ENCODE peak calls at places on chromosome 9, in eight cellular contexts. E is RWPE1; V is NCI-H1092 treated with DMSO at 0.1 percent for 48 hours; S is neuronal stem cell; I is stimulated activated CD4-positive, alpha-beta T cell treated with anti-CD3 and anti-CD28 coated beads, Interleukin-1b, Interleukin-23, amount 100 ng/mL, for 1 hour; G is activated effector memory CD4-positive, alpha-beta T cell treated with Interleukin-2 at 50 U/mL for 16 hours; J is nephron progenitor cell; A is T-helper 9 cell. M is an unnamed sample.

GRCh38 chr9:68509689-68510088 is 31.0 kb downstream of the TMEM252 start:
- DNase-seq in A (no peak), E (no peak), I (no peak), V (no peak), S (no peak), J (no peak), G (no peak), M (no peak)

GRCh38 chr9:34744295-34745221 is 34.6 kb upstream of the CCL21 start:
- DNase-seq in S (no peak), G (no peak), A (no peak), E (peak), V (no peak), J (no peak), I (no peak), M (peak)

GRCh38 chr9:68844623-68845612 is 139.9 kb downstream of the PIP5K1B start:
- DNase-seq in V (peak), S (no peak), G (no peak), E (no peak), A (no peak), J (peak), I (no peak), M (peak)

GRCh38 chr9:76394896-76395244 is 644 bp upstream of the RFK start:
- DNase-seq in J (peak), G (no peak), S (no peak), E (peak), I (no peak), A (peak), V (peak), M (peak)

GRCh38 chr9:76609285-76610008 is 150.5 kb downstream of the GCNT1 start:
- DNase-seq in V (no peak), A (no peak), E (no peak), S (no peak), I (no peak), G (no peak), J (no peak), M (no peak)

GRCh38 chr9:32502459-32502858 is 23.5 kb downstream of the RIGI start:
- DNase-seq in V (no peak), I (no peak), S (no peak), A (no peak), J (no peak), G (no peak), E (peak), M (peak)

GRCh38 chr9:78781681-78782080 is 484.8 kb downstream of the PSAT1 start:
- DNase-seq in I (no peak), G (no peak), V (no peak), J (no peak), E (peak), S (no peak), A (no peak), M (no peak)

GRCh38 chr9:133467101-133467500 is 7.3 kb downstream of the CACFD1 start:
- DNase-seq in I (no peak), E (no peak), V (no peak), J (peak), G (no peak), S (no peak), A (no peak), M (no peak)

GRCh38 chr9:89408628-89409101 is 89.2 kb downstream of the SEMA4D start:
- DNase-seq in E (no peak), I (peak), A (peak), S (no peak), G (peak), J (no peak), V (no peak), M (no peak)

GRCh38 chr9:33750839-33751339 is 44.5 kb upstream of the PRSS3 start:
- DNase-seq in G (no peak), J (no peak), I (no peak), E (no peak), V (no peak), S (no peak), A (no peak), M (no peak)

GRCh38 chr9:135802876-135803419 is 101.0 kb downstream of the KCNT1 start:
- DNase-seq in A (no peak), I (no peak), J (no peak), G (no peak), V (no peak), E (no peak), S (no peak), M (no peak)

GRCh38 chr9:127854169-127854833 is at the start of gene ENG:
- DNase-seq in S (no peak), I (no peak), G (no peak), J (peak), A (no peak), V (no peak), E (peak), M (peak)

GRCh38 chr9:111896942-111897830 is 572 bp downstream of the UGCG start:
- DNase-seq in I (no peak), V (peak), S (no peak), E (peak), J (peak), A (peak), G (peak), M (peak)

GRCh38 chr9:131633491-131634031 is 88.2 kb downstream of the PRRT1B start:
- DNase-seq in E (peak), S (no peak), G (no peak), A (no peak), I (no peak), V (no peak), J (no peak), M (peak)

GRCh38 chr9:105681724-105682123 is 12.6 kb upstream of the TMEM38B start:
- DNase-seq in G (no peak), E (peak), A (no peak), V (no peak), S (no peak), J (no peak), I (no peak), M (no peak)

GRCh38 chr9:9764821-9765220 is 848.0 kb downstream of the PTPRD start:
- DNase-seq in V (peak), J (no peak), I (no peak), G (no peak), E (no peak), S (no peak), A (no peak), M (no peak)

GRCh38 chr9:121883281-121884056 is 209.6 kb downstream of the TTLL11 start:
- DNase-seq in V (peak), J (no peak), I (no peak), S (no peak), A (no peak), E (no peak), G (no peak), M (peak)

GRCh38 chr9:18245911-18246310 is 228.0 kb upstream of the ADAMTSL1 start:
- DNase-seq in E (no peak), G (no peak), A (no peak), S (no peak), I (no peak), V (no peak), J (no peak), M (peak)

GRCh38 chr9:98140503-98140902 is 21.5 kb upstream of the TRIM14 start:
- DNase-seq in S (no peak), V (no peak), J (no peak), G (no peak), A (no peak), E (no peak), I (no peak), M (no peak)

GRCh38 chr9:126304207-126304945 is 22.3 kb upstream of the MVB12B start:
- DNase-seq in E (no peak), A (no peak), V (no peak), I (no peak), G (no peak), J (no peak), S (no peak), M (no peak)

GRCh38 chr9:14530301-14530700 is 162.9 kb downstream of the ZDHHC21 start:
- DNase-seq in G (no peak), J (no peak), S (no peak), I (no peak), V (peak), A (no peak), E (no peak), M (no peak)

GRCh38 chr9:19490269-19490668 is 81.5 kb downstream of the ACER2 start:
- DNase-seq in G (no peak), J (no peak), A (no peak), V (no peak), I (no peak), E (no peak), S (no peak), M (no peak)

GRCh38 chr9:99356512-99356971 is 134.5 kb downstream of the SEC61B start:
- DNase-seq in I (no peak), E (no peak), V (no peak), A (no peak), J (no peak), G (no peak), S (no peak), M (no peak)

GRCh38 chr9:128419061-128419925 is 1.4 kb upstream of the CERCAM start:
- DNase-seq in J (no peak), V (peak), G (no peak), S (no peak), I (no peak), A (no peak), E (no peak), M (peak)

GRCh38 chr9:5499889-5500398 is 10.4 kb upstream of the PDCD1LG2 start:
- DNase-seq in V (peak), G (no peak), S (no peak), A (no peak), J (no peak), E (no peak), I (no peak), M (peak)

GRCh38 chr9:117682955-117683710 is 21.1 kb upstream of the TLR4 start:
- DNase-seq in G (no peak), J (no peak), V (no peak), E (no peak), A (no peak), I (no peak), S (no peak), M (no peak)

M was measured in SJCRH30.